ENCODE peak calls at places on chromosome 19, in seven cellular contexts. E, J, X, Y, L, D and M are unnamed samples.

GRCh38 chr19:1223018-1223855 is 14.6 kb downstream of the CBARP start:
- DNase-seq in E (no peak), J (no peak), X (peak; percentile 49), Y (no peak), L (peak; percentile 56), D (no peak), M (no peak)

GRCh38 chr19:51131780-51132680 is 7.3 kb downstream of the SIGLEC9 start:
- DNase-seq in E (no peak), J (no peak), X (peak; percentile 98), Y (no peak), L (no peak), D (no peak), M (peak; percentile 65)

GRCh38 chr19:17001603-17002183 is 24.9 kb downstream of the CPAMD8 start:
- DNase-seq in E (no peak), J (no peak), X (no peak), Y (peak; percentile 63), L (no peak), D (no peak), M (no peak)

GRCh38 chr19:33186835-33187540 is 7.1 kb upstream of the LRP3 start:
- DNase-seq in E (no peak), J (no peak), X (no peak), Y (no peak), L (no peak), D (no peak), M (no peak)

GRCh38 chr19:43623889-43624670 is 4.7 kb upstream of the ZNF428 start:
- DNase-seq in E (no peak), J (no peak), X (peak; percentile 31), Y (no peak), L (no peak), D (no peak), M (no peak)

GRCh38 chr19:43380008-43380407 is 26.5 kb downstream of the CD177 start:
- DNase-seq in E (no peak), J (no peak), X (no peak), Y (no peak), L (no peak), D (no peak), M (no peak)

GRCh38 chr19:47435196-47435595 is 15.9 kb upstream of the MEIS3 start:
- DNase-seq in E (no peak), J (no peak), X (no peak), Y (no peak), L (no peak), D (no peak), M (no peak)

GRCh38 chr19:55325172-55325571 is at the start of gene TMEM150B:
- DNase-seq in E (no peak), J (no peak), X (no peak), Y (no peak), L (no peak), D (no peak), M (no peak)

GRCh38 chr19:36489920-36490415 is 607 bp upstream of the ZNF566 start:
- DNase-seq in E (peak; percentile 93), J (no peak), X (peak; percentile 97), Y (peak; percentile 57), L (peak; percentile 92), D (peak; percentile 93), M (no peak)

GRCh38 chr19:2048959-2049740 is 1.9 kb downstream of the MKNK2 start:
- DNase-seq in E (no peak), J (no peak), X (no peak), Y (no peak), L (no peak), D (no peak), M (no peak)

GRCh38 chr19:16820056-16820455 is 9.1 kb upstream of the SIN3B start:
- DNase-seq in E (no peak), J (no peak), X (no peak), Y (no peak), L (no peak), D (no peak), M (no peak)

GRCh38 chr19:35000647-35001501 is 751 bp downstream of the GRAMD1A start:
- DNase-seq in E (peak; percentile 34), J (no peak), X (peak; percentile 45), Y (peak; percentile 37), L (peak; percentile 58), D (no peak), M (peak; percentile 63)

GRCh38 chr19:5141278-5141925 is 172.5 kb downstream of the KDM4B start:
- DNase-seq in E (no peak), J (no peak), X (no peak), Y (no peak), L (no peak), D (no peak), M (no peak)

GRCh38 chr19:13172335-13173128 is 22.3 kb downstream of the IER2 start:
- DNase-seq in E (no peak), J (no peak), X (peak; percentile 89), Y (peak; percentile 77), L (peak; percentile 42), D (no peak), M (peak; percentile 84)

GRCh38 chr19:29836409-29836825 is 24.6 kb downstream of the CCNE1 start:
- DNase-seq in E (no peak), J (no peak), X (no peak), Y (no peak), L (no peak), D (no peak), M (no peak)

GRCh38 chr19:41136636-41137035 is 22.4 kb downstream of the CYP2F1 start:
- DNase-seq in E (no peak), J (no peak), X (no peak), Y (no peak), L (no peak), D (no peak), M (no peak)

GRCh38 chr19:27654266-27654990 is 1558.5 kb downstream of the UQCRFS1 start:
- DNase-seq in E (no peak), J (no peak), X (no peak), Y (no peak), L (no peak), D (no peak), M (no peak)

GRCh38 chr19:33630880-33631627 is 9.3 kb downstream of the CHST8 start:
- DNase-seq in E (no peak), J (no peak), X (no peak), Y (no peak), L (no peak), D (no peak), M (peak; percentile 23)

GRCh38 chr19:16200038-16200775 is 2.5 kb downstream of the AP1M1 start:
- DNase-seq in E (no peak), J (no peak), X (peak; percentile 81), Y (no peak), L (no peak), D (no peak), M (no peak)

GRCh38 chr19:49559928-49560327 is 20.4 kb downstream of the NOSIP start:
- DNase-seq in E (no peak), J (no peak), X (no peak), Y (no peak), L (no peak), D (no peak), M (no peak)

GRCh38 chr19:35362261-35363000 is 4.2 kb downstream of the FFAR3 start:
- DNase-seq in E (no peak), J (no peak), X (no peak), Y (no peak), L (no peak), D (no peak), M (no peak)

GRCh38 chr19:7924651-7925170 is 1.2 kb downstream of the CTXN1 start:
- DNase-seq in E (no peak), J (no peak), X (no peak), Y (no peak), L (no peak), D (no peak), M (no peak)

GRCh38 chr19:50224986-50225747 is 21.7 kb downstream of the MYH14 start:
- DNase-seq in E (no peak), J (no peak), X (no peak), Y (no peak), L (no peak), D (no peak), M (no peak)

GRCh38 chr19:13094771-13095392 is 7.8 kb downstream of the LYL1 start:
- DNase-seq in E (no peak), J (no peak), X (no peak), Y (no peak), L (peak; percentile 22), D (no peak), M (peak; percentile 79)

GRCh38 chr19:53195265-53195879 is 2.2 kb upstream of the ZNF665 start:
- DNase-seq in E (peak; percentile 81), J (no peak), X (peak; percentile 83), Y (peak; percentile 57), L (peak; percentile 37), D (peak; percentile 57), M (peak; percentile 82)

GRCh38 chr19:44660081-44660480 is 11.2 kb upstream of the CEACAM19 start:
- DNase-seq in E (no peak), J (no peak), X (no peak), Y (no peak), L (no peak), D (no peak), M (no peak)

GRCh38 chr19:12202250-12202649 is 39.4 kb downstream of the ZNF136 start:
- DNase-seq in E (peak; percentile 13), J (no peak), X (no peak), Y (peak; percentile 53), L (no peak), D (no peak), M (peak; percentile 20)

GRCh38 chr19:54532528-54532927 is 29.9 kb downstream of the LAIR2 start:
- DNase-seq in E (no peak), J (no peak), X (no peak), Y (no peak), L (no peak), D (no peak), M (no peak)

GRCh38 chr19:1815605-1816529 is 3.8 kb upstream of the ATP8B3 start:
- DNase-seq in E (no peak), J (no peak), X (no peak), Y (no peak), L (no peak), D (no peak), M (no peak)

GRCh38 chr19:19613456-19613855 is 5.0 kb downstream of the PBX4 start:
- DNase-seq in E (no peak), J (no peak), X (peak; percentile 41), Y (no peak), L (no peak), D (no peak), M (no peak)

GRCh38 chr19:18741566-18742121 is 49.5 kb downstream of the COMP start:
- DNase-seq in E (peak; percentile 55), J (no peak), X (no peak), Y (no peak), L (peak; percentile 63), D (peak; percentile 32), M (peak; percentile 80)

GRCh38 chr19:12230751-12231733 is 63.6 kb downstream of the ZNF44 start:
- DNase-seq in E (no peak), J (no peak), X (no peak), Y (no peak), L (no peak), D (no peak), M (no peak)